ENCODE peak calls at places on chromosomes 16 and 17, in seven cellular contexts. N, F, G, P, T, W and Y are unnamed samples.

GRCh38 chr17:83135692-83136091 is 56.3 kb downstream of the METRNL start:
- DNase-seq in F (no peak), P (no peak), T (no peak), W (no peak), N (no peak), G (peak; percentile 13), Y (no peak)

GRCh38 chr17:15465045-15465701 is 2.2 kb downstream of the CDRT4 start:
- DNase-seq in G (no peak), T (no peak), W (no peak), P (no peak), F (no peak), N (no peak), Y (no peak)

GRCh38 chr17:43406676-43407645 is 8.2 kb downstream of the ARL4D start:
- DNase-seq in G (no peak), N (no peak), P (peak; percentile 57), W (no peak), F (no peak), T (no peak), Y (no peak)

GRCh38 chr16:58670177-58670576 is 14.4 kb downstream of the SLC38A7 start:
- DNase-seq in W (no peak), N (no peak), T (no peak), F (no peak), G (no peak), P (no peak), Y (no peak)

GRCh38 chr17:30552994-30553565 is 75.9 kb downstream of the GOSR1 start:
- DNase-seq in W (peak; percentile 9), F (no peak), G (no peak), N (no peak), T (no peak), P (no peak), Y (no peak)

GRCh38 chr16:4523686-4524085 is 14.9 kb downstream of the CDIP1 start:
- DNase-seq in F (no peak), W (no peak), P (no peak), N (no peak), T (no peak), G (no peak), Y (no peak)

GRCh38 chr17:38601539-38602351 is 4.0 kb downstream of the SRCIN1 start:
- DNase-seq in W (no peak), F (no peak), N (no peak), G (peak; percentile 86), T (no peak), P (no peak), Y (no peak)

GRCh38 chr16:27335349-27336052 is 21.7 kb downstream of the IL4R start:
- DNase-seq in W (no peak), G (no peak), T (no peak), F (no peak), P (peak; percentile 88), N (no peak), Y (no peak)

GRCh38 chr17:956905-957304 is 22.7 kb downstream of the NXN start:
- DNase-seq in G (no peak), T (no peak), P (no peak), N (no peak), W (no peak), F (no peak), Y (no peak)

GRCh38 chr16:57501492-57501891 is 15.2 kb upstream of the DOK4 start:
- DNase-seq in W (no peak), P (no peak), T (no peak), F (no peak), N (no peak), G (no peak), Y (no peak)

GRCh38 chr16:51839697-51840462 is 688.8 kb upstream of the SALL1 start:
- DNase-seq in F (no peak), P (peak; percentile 10), T (no peak), W (no peak), G (no peak), N (no peak), Y (no peak)

GRCh38 chr17:28643979-28644781 is 778 bp downstream of the BLTP2 start:
- DNase-seq in W (peak; percentile 59), N (peak; percentile 26), F (peak; percentile 64), P (peak; percentile 39), T (peak; percentile 41), G (peak; percentile 60), Y (peak; percentile 52)

GRCh38 chr16:84281077-84281476 is 13.6 kb upstream of the WFDC1 start:
- DNase-seq in T (no peak), N (no peak), F (no peak), G (no peak), W (no peak), P (peak; percentile 30), Y (no peak)

GRCh38 chr17:28810437-28810836 is 32.2 kb downstream of the FAM222B start:
- DNase-seq in G (no peak), F (no peak), N (no peak), W (no peak), T (no peak), P (peak; percentile 9), Y (no peak)

GRCh38 chr17:31527606-31528005 is 136.1 kb downstream of the RAB11FIP4 start:
- DNase-seq in P (no peak), G (no peak), F (no peak), W (no peak), T (no peak), N (no peak), Y (no peak)

GRCh38 chr16:10510279-10510678 is 70.1 kb downstream of the EMP2 start:
- DNase-seq in G (no peak), N (no peak), W (no peak), F (no peak), T (no peak), P (no peak), Y (no peak)

GRCh38 chr17:31586946-31587345 is 195.5 kb downstream of the RAB11FIP4 start:
- DNase-seq in T (no peak), F (no peak), W (no peak), G (no peak), N (no peak), P (peak; percentile 68), Y (no peak)

GRCh38 chr16:51151435-51151950 is 423 bp upstream of the SALL1 start:
- DNase-seq in F (no peak), T (peak; percentile 86), P (peak; percentile 82), G (peak; percentile 31), W (peak; percentile 39), N (peak; percentile 76), Y (no peak)

GRCh38 chr16:69563605-69564580 is 1.9 kb upstream of the NFAT5 start:
- DNase-seq in T (no peak), W (no peak), P (peak; percentile 38), G (peak; percentile 22), F (peak; percentile 54), N (peak; percentile 3), Y (peak; percentile 68)
- TF ChIP-seq CTCF in T (no peak), W (no peak), P (no peak), G (no peak), F (no peak), N (no peak), Y (no peak)

DNA sequence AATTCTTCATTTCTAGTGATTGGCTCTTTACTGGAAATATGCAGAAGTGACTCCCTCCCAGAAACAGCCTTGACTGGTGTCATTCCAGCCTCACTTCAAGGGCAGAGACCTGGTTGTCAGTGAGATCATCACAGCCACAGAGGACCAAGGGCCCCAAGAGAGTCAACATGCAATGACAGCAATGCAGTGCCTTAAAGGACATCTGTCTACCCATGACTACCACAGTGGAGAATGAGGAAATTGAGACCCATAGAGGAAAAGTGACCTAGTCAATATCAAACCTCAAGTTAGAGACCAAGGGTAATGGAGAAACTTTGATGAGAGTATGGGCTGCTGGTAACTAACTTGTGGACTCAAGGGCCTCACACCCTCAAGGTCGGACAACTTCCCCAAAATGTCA is 11.2 kb downstream of the NOG start:
- DNase-seq in W (no peak), T (no peak), G (no peak), P (no peak), F (no peak), N (no peak), Y (no peak)
- TF ChIP-seq CTCF in W (no peak), T (no peak), G (no peak), P (no peak), F (no peak), N (no peak), Y (no peak)

GRCh38 chr16:77434365-77435239 is at the start of gene ADAMTS18:
- DNase-seq in G (no peak), P (no peak), W (no peak), F (no peak), N (no peak), T (peak; percentile 13), Y (no peak)

GRCh38 chr16:77435240-77435819 is 496 bp upstream of the ADAMTS18 start:
- DNase-seq in T (peak; percentile 9), F (no peak), W (no peak), G (no peak), N (no peak), P (no peak), Y (no peak)

GRCh38 chr16:77434022-77434364 is 841 bp downstream of the ADAMTS18 start:
- DNase-seq in T (no peak), P (no peak), W (no peak), N (no peak), G (no peak), F (no peak), Y (no peak)

GRCh38 chr16:77439106-77439505 is 4.3 kb upstream of the ADAMTS18 start:
- DNase-seq in P (no peak), F (no peak), W (no peak), T (no peak), N (no peak), G (no peak), Y (no peak)

GRCh38 chr16:77437859-77438258 is 3.0 kb upstream of the ADAMTS18 start:
- DNase-seq in W (no peak), N (no peak), T (no peak), F (no peak), G (no peak), P (peak; percentile 25), Y (no peak)
- TF ChIP-seq CTCF in W (no peak), N (peak; percentile 42), T (no peak), F (no peak), G (no peak), P (peak; percentile 33), Y (no peak)

GRCh38 chr17:36707904-36708303 is 106.5 kb downstream of the MRM1 start:
- DNase-seq in N (no peak), G (no peak), P (no peak), F (no peak), T (no peak), W (no peak), Y (no peak)

GRCh38 chr17:36706437-36706731 is 105.0 kb downstream of the MRM1 start:
- DNase-seq in T (no peak), W (no peak), N (no peak), F (no peak), P (no peak), G (no peak), Y (no peak)

GRCh38 chr17:36703860-36704266 is 102.5 kb downstream of the MRM1 start:
- DNase-seq in P (peak; percentile 10), G (peak; percentile 47), W (no peak), T (peak; percentile 83), F (peak; percentile 46), N (peak; percentile 74), Y (no peak)

DNA sequence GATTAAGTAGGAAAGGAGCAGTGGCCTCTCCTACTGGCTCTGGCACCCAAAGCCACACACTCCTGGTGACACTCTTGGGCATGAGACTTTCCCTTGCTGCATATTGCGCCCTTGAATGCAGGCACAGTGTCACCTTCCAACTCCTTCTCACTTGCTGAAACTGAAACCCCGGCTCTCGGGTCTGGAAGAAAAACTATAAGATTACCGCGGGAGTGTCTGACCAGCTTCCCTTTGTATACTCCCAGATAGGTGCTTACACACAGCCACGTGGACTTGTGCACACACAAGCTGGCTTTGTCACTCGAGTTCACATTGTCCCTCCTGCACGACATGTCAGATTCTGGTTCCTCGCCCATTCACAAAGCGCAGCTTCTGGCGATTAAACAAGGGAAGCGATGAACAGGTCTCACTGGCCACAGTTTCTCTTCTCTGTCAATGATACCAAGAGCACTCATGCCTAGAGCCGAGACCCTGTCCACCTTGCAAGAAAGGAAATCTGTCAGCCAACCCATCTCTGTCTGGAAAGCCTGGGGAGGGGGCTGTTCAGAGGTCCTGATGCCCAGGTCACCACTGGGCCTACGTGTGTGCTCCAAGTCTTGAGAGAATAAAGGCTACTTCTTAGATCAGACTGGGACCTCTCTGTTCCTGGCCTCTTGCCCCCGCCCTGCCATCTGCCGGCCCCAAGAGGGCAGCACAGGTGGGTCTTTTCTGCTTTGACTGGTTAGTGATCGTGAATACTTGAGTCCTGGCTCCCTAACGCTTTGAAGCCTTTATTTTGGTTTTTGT is 104.5 kb downstream of the MRM1 start:
- DNase-seq in F (peak; percentile 50), T (peak; percentile 60), G (peak; percentile 64), W (peak; percentile 46), P (peak; percentile 27), N (no peak), Y (no peak)
- TF ChIP-seq CTCF in F (peak; percentile 70), T (peak; percentile 64), G (peak; percentile 60), W (no peak), P (peak; percentile 57), N (peak; percentile 71), Y (peak; percentile 49)